ENCODE peak calls at places on chromosomes 12 and 14, in four cellular contexts. P is stomach, W is colonic mucosa, X is upper lobe of left lung. J is an unnamed sample.

GRCh38 chr12:21697829-21698630 is 40.4 kb upstream of the LDHB start:
- DNase-seq in X (no peak), P (no peak), W (no peak), J (no peak)

GRCh38 chr14:54465654-54466053 is 23.1 kb downstream of the GMFB start:
- DNase-seq in W (no peak), P (no peak), X (no peak), J (no peak)

GRCh38 chr14:68951051-68951797 is 27.9 kb downstream of the ACTN1 start:
- DNase-seq in W (peak; percentile 85), X (peak; percentile 78), P (peak; percentile 81), J (peak; percentile 41)

GRCh38 chr14:64541971-64542838 is 1.7 kb downstream of the HSPA2 start:
- DNase-seq in W (no peak), P (no peak), X (peak; percentile 81), J (peak; percentile 25)

GRCh38 chr12:49867580-49868341 is 24.9 kb upstream of the BCDIN3D start:
- DNase-seq in P (no peak), X (no peak), W (no peak), J (no peak)

GRCh38 chr12:65121049-65121955 is at the start of gene WIF1:
- DNase-seq in X (peak; percentile 93), W (no peak), P (peak; percentile 45), J (peak; percentile 16)

GRCh38 chr14:86166541-86166940 is 636.6 kb downstream of the FLRT2 start:
- DNase-seq in P (no peak), X (no peak), W (no peak), J (no peak)

GRCh38 chr14:23563473-23564180 is 4.0 kb downstream of the AP1G2 start:
- DNase-seq in W (no peak), P (no peak), X (no peak), J (no peak)

GRCh38 chr12:62919827-62920226 is 15.1 kb downstream of the PPM1H start:
- DNase-seq in W (no peak), P (peak; percentile 35), X (no peak), J (no peak)

GRCh38 chr12:125634813-125635212 is 569.6 kb downstream of the AACS start:
- DNase-seq in W (no peak), X (no peak), P (peak; percentile 61), J (no peak)

GRCh38 chr14:55062517-55063351 is 11.3 kb downstream of the MAPK1IP1L start:
- DNase-seq in P (no peak), W (no peak), X (peak; percentile 5), J (peak; percentile 70)

GRCh38 chr12:122350444-122350843 is 72.0 kb downstream of the CLIP1 start:
- DNase-seq in P (no peak), X (peak; percentile 34), W (no peak), J (peak; percentile 66)

GRCh38 chr12:40959041-40959440 is 229.1 kb upstream of the PDZRN4 start:
- DNase-seq in X (no peak), W (no peak), P (no peak), J (no peak)

GRCh38 chr14:75077794-75078193 is 8.4 kb downstream of the ZC2HC1C start:
- DNase-seq in P (no peak), W (no peak), X (no peak), J (no peak)

GRCh38 chr12:32397703-32398102 is 1.7 kb upstream of the FGD4 start:
- DNase-seq in P (no peak), X (no peak), W (no peak), J (no peak)

GRCh38 chr14:76844223-76844622 is 18.0 kb downstream of the LRRC74A start:
- DNase-seq in W (no peak), P (peak; percentile 32), X (no peak), J (peak; percentile 30)

GRCh38 chr14:103072595-103073366 is 11.2 kb upstream of the LBHD2 start:
- DNase-seq in X (peak; percentile 57), P (no peak), W (no peak), J (no peak)

GRCh38 chr14:85702937-85703336 is 173.0 kb downstream of the FLRT2 start:
- DNase-seq in X (no peak), W (no peak), P (no peak), J (no peak)

GRCh38 chr12:69658203-69658602 is 40.9 kb downstream of the BEST3 start:
- DNase-seq in X (no peak), P (no peak), W (no peak), J (no peak)

GRCh38 chr12:108838194-108839010 is 19.0 kb downstream of the SSH1 start:
- DNase-seq in W (peak; percentile 53), P (peak; percentile 72), X (peak; percentile 55), J (peak; percentile 56)

GRCh38 chr12:1517007-1517406 is 77.4 kb downstream of the FBXL14 start:
- DNase-seq in X (no peak), P (no peak), W (no peak), J (no peak)

GRCh38 chr12:120364487-120364886 is 4.5 kb downstream of the MSI1 start:
- DNase-seq in W (peak; percentile 60), P (no peak), X (no peak), J (no peak)

GRCh38 chr12:120361506-120362208 is 7.3 kb downstream of the MSI1 start:
- DNase-seq in W (no peak), X (peak; percentile 87), P (peak; percentile 69), J (peak; percentile 68)

GRCh38 chr12:120363274-120363855 is 5.6 kb downstream of the MSI1 start:
- DNase-seq in P (no peak), W (no peak), X (no peak), J (no peak)

GRCh38 chr12:120365675-120366340 is 3.2 kb downstream of the MSI1 start:
- DNase-seq in P (peak; percentile 82), X (no peak), W (peak; percentile 83), J (no peak)

GRCh38 chr12:120362516-120363273 is 6.3 kb downstream of the MSI1 start:
- DNase-seq in P (no peak), W (no peak), X (no peak), J (no peak)
- H3K36me3 ChIP-seq in P (no peaks in the 10 kb centered on the region), W (no peaks in the 10 kb centered on the region), X (no peaks in the 10 kb centered on the region), J (no peaks in the 10 kb centered on the region)

DNA sequence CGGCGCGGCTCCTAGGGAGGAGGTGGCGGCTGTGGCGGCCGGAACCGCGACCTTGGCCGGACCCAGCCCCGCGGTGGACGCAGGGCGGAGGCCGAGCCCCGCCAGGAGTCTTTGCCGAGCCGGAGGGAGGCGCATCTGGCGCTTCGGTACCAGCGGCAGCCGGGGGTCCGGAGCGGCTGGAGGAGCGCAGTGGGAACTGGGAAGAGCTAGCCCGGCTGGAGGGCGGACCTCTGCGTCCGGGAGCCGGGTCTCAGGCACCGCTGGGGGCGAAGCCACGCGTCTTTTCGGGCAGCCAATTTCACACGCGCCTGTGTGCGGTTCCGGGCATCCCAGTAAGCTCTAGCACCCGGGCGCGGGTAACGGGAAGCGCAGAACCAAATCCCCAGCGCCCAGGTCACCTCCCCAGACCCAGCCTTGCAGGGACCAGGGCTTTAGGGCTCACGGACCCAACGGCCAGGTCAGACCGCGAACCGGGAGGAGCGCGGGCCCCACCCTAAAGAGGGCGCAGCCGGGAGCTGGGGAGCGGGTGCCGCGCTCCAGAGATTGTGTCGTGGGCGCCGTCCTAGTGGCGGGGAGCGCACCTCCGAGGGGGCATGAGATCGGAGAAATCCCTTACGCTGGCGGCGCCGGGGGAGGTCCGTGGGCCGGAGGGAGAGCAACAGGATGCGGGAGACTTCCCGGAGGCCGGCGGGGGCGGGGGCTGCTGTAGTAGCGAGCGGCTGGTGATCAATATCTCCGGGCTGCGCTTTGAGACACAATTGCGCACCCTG is 89.4 kb downstream of the GALNT8 start:
- DNase-seq in P (no peak), W (no peak), X (peak; percentile 84), J (no peak)
- H3K4me3 ChIP-seq in P (peak overlapping the region; percentile 46), W (peak overlapping the region; percentile 30), X (peak overlapping the region; percentile 33), J (no peak overlapping the region)

DNA sequence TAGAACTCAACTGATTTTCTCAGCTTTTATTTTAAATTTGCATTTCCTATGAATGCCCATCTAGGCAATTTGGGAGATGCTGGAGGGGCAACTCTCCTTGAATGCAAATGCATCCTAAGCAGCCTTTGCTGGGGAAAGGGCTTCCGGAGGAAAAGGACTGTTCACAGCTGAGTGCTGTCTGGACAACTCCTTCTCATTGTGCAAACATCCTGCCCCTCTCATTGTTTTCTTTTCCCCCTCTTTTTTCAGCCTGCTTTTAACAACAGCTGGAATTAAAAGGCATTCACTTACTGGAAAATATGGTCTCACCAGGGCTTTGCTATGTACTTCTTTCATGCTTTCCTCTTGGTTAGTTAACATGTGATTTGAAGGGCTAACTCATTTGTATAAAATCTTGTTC is 397.8 kb downstream of the FUT8 start:
- DNase-seq in W (no peak), X (no peak), P (no peak), J (peak; percentile 9)
- H3K4me1 ChIP-seq in W (no peaks in the 10 kb centered on the region), X (no peaks in the 10 kb centered on the region), P (no peaks in the 10 kb centered on the region), J (peaks cover 9% of the 10 kb centered on the region)

GRCh38 chr12:111418594-111418880 is 12.8 kb downstream of the SH2B3 start:
- DNase-seq in W (no peak), X (no peak), P (no peak), J (no peak)
- H3K36me3 ChIP-seq in W (no peaks in the 10 kb centered on the region), X (no peaks in the 10 kb centered on the region), P (peaks cover 38% of the 10 kb centered on the region), J (peaks cover 10% of the 10 kb centered on the region)

GRCh38 chr12:131775904-131776889 is 52.0 kb upstream of the MMP17 start:
- DNase-seq in X (no peak), W (no peak), P (no peak), J (no peak)
- H3K4me3 ChIP-seq in X (no peak overlapping the region), W (no peak overlapping the region), P (no peak overlapping the region), J (no peak overlapping the region)

GRCh38 chr14:81330619-81331122 is 69.5 kb downstream of the STON2 start:
- DNase-seq in X (no peak), W (no peak), P (no peak), J (no peak)
- H3K4me1 ChIP-seq in X (no peaks in the 10 kb centered on the region), W (no peaks in the 10 kb centered on the region), P (no peaks in the 10 kb centered on the region), J (peaks cover 26% of the 10 kb centered on the region)

GRCh38 chr12:109860961-109861360 is 19.4 kb downstream of the GLTP start:
- DNase-seq in P (no peak), X (no peak), W (no peak), J (peak; percentile 27)

GRCh38 chr12:109858764-109859163 is 21.6 kb downstream of the GLTP start:
- DNase-seq in W (no peak), X (no peak), P (no peak), J (no peak)

GRCh38 chr12:109863961-109864712 is 16.2 kb downstream of the GLTP start:
- DNase-seq in P (peak; percentile 76), W (peak; percentile 84), X (no peak), J (peak; percentile 57)

GRCh38 chr12:109864916-109865315 is 15.4 kb downstream of the GLTP start:
- DNase-seq in W (no peak), P (no peak), X (no peak), J (no peak)

DNA sequence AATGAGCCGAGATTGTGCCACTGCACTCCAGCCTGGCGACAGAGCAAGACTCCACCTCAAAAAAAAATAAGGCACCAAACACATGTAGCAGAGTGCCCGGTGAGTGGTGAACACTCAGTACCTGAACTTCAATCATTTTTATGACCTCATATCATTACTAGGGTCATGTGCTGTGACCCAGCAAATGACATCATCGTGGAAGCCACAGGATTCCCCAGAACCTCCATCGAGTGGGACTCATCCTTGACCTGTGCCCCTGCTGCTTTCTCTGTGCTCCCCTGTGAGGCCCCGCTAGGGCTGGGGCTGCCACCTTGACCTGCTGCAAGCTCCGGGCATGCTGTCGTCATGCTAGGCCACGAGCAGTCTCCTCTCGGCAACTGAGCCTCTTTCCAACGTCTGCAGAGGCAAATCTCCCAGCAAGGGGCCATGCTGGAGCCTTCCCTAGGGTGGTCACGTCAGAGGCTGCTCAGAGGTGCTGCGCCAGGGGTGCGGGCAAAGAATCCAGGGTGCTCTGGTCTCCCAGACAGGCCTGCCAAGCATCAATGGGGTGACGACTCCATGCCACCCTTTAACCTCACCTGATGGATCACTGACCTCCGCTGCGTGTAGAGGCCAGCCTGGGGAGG is 18.5 kb downstream of the GLTP start:
- DNase-seq in P (no peak), W (peak; percentile 35), X (no peak), J (no peak)
- H3K36me3 ChIP-seq in P (peaks cover 32% of the 10 kb centered on the region), W (peaks cover 10% of the 10 kb centered on the region), X (peaks cover 7% of the 10 kb centered on the region), J (peaks cover 12% of the 10 kb centered on the region)

GRCh38 chr14:37586783-37587428 is 8.1 kb downstream of the FOXA1 start:
- DNase-seq in X (no peak), W (no peak), P (no peak), J (no peak)
- H3K4me3 ChIP-seq in X (no peak overlapping the region), W (peak overlapping the region; percentile 28), P (no peak overlapping the region), J (no peak overlapping the region)

J was measured in thyroid gland.